ENCODE peak calls at places on chromosome 12, in ten cellular contexts. One of them, this sample, is unnamed.

GRCh38 chr12:88946377-88946997 is 366.2 kb upstream of the KITLG start:
- ATAC-seq in activated CD8-positive, alpha-beta T cell treated with anti-CD3 and anti-CD28 coated beads, Interleukin-2, amount 10 ng/mL, durations not matched to agents 7 days and 5 days: no peak
- ATAC-seq in activated B cell treated with CpG ODN at 0.5 μM for 24 hours: no peak
- ATAC-seq in left lung: peak
- ATAC-seq in RWPE2: no peak
- ATAC-seq in Right ventricle myocardium inferior: peak
- ATAC-seq in SK-N-SH treated with all-trans-retinoic acid at 6 μM for 48 hours: peak
- ATAC-seq in activated CD4-positive, alpha-beta T cell treated with anti-CD3 and anti-CD28 coated beads for 36 hours: no peak
- ATAC-seq in effector memory CD8-positive, alpha-beta T cell: no peak
- ATAC-seq in naive B cell: no peak
- ATAC-seq in this sample: peak

GRCh38 chr12:72271401-72271740 is 799 bp upstream of the TRHDE start:
- ATAC-seq in naive B cell: no peak
- ATAC-seq in effector memory CD8-positive, alpha-beta T cell: no peak
- ATAC-seq in activated CD4-positive, alpha-beta T cell treated with anti-CD3 and anti-CD28 coated beads for 36 hours: no peak
- ATAC-seq in activated B cell treated with CpG ODN at 0.5 μM for 24 hours: no peak
- ATAC-seq in SK-N-SH treated with all-trans-retinoic acid at 6 μM for 48 hours: peak
- ATAC-seq in Right ventricle myocardium inferior: peak
- ATAC-seq in left lung: peak
- ATAC-seq in activated CD8-positive, alpha-beta T cell treated with anti-CD3 and anti-CD28 coated beads, Interleukin-2, amount 10 ng/mL, durations not matched to agents 7 days and 5 days: no peak
- ATAC-seq in RWPE2: peak
- ATAC-seq in this sample: no peak

GRCh38 chr12:100528044-100528443 is 45.4 kb upstream of the GAS2L3 start:
- ATAC-seq in activated CD8-positive, alpha-beta T cell treated with anti-CD3 and anti-CD28 coated beads, Interleukin-2, amount 10 ng/mL, durations not matched to agents 7 days and 5 days: no peak
- ATAC-seq in activated CD4-positive, alpha-beta T cell treated with anti-CD3 and anti-CD28 coated beads for 36 hours: no peak
- ATAC-seq in Right ventricle myocardium inferior: no peak
- ATAC-seq in RWPE2: no peak
- ATAC-seq in activated B cell treated with CpG ODN at 0.5 μM for 24 hours: no peak
- ATAC-seq in naive B cell: no peak
- ATAC-seq in SK-N-SH treated with all-trans-retinoic acid at 6 μM for 48 hours: no peak
- ATAC-seq in effector memory CD8-positive, alpha-beta T cell: no peak
- ATAC-seq in left lung: no peak
- ATAC-seq in this sample: no peak

GRCh38 chr12:75642226-75642625 is 130.8 kb upstream of the KRR1 start:
- ATAC-seq in effector memory CD8-positive, alpha-beta T cell: no peak
- ATAC-seq in left lung: no peak
- ATAC-seq in activated CD4-positive, alpha-beta T cell treated with anti-CD3 and anti-CD28 coated beads for 36 hours: no peak
- ATAC-seq in naive B cell: no peak
- ATAC-seq in RWPE2: no peak
- ATAC-seq in activated CD8-positive, alpha-beta T cell treated with anti-CD3 and anti-CD28 coated beads, Interleukin-2, amount 10 ng/mL, durations not matched to agents 7 days and 5 days: no peak
- ATAC-seq in SK-N-SH treated with all-trans-retinoic acid at 6 μM for 48 hours: no peak
- ATAC-seq in activated B cell treated with CpG ODN at 0.5 μM for 24 hours: no peak
- ATAC-seq in Right ventricle myocardium inferior: no peak
- ATAC-seq in this sample: no peak

GRCh38 chr12:47881826-47882427 is 22.9 kb downstream of the VDR start:
- ATAC-seq in SK-N-SH treated with all-trans-retinoic acid at 6 μM for 48 hours: peak
- ATAC-seq in left lung: peak
- ATAC-seq in Right ventricle myocardium inferior: no peak
- ATAC-seq in naive B cell: no peak
- ATAC-seq in activated B cell treated with CpG ODN at 0.5 μM for 24 hours: no peak
- ATAC-seq in RWPE2: peak
- ATAC-seq in activated CD4-positive, alpha-beta T cell treated with anti-CD3 and anti-CD28 coated beads for 36 hours: no peak
- ATAC-seq in activated CD8-positive, alpha-beta T cell treated with anti-CD3 and anti-CD28 coated beads, Interleukin-2, amount 10 ng/mL, durations not matched to agents 7 days and 5 days: no peak
- ATAC-seq in effector memory CD8-positive, alpha-beta T cell: no peak
- ATAC-seq in this sample: peak

GRCh38 chr12:123200414-123200813 is 32.5 kb downstream of the MPHOSPH9 start:
- ATAC-seq in activated CD8-positive, alpha-beta T cell treated with anti-CD3 and anti-CD28 coated beads, Interleukin-2, amount 10 ng/mL, durations not matched to agents 7 days and 5 days: peak
- ATAC-seq in RWPE2: no peak
- ATAC-seq in left lung: no peak
- ATAC-seq in SK-N-SH treated with all-trans-retinoic acid at 6 μM for 48 hours: no peak
- ATAC-seq in Right ventricle myocardium inferior: no peak
- ATAC-seq in effector memory CD8-positive, alpha-beta T cell: no peak
- ATAC-seq in naive B cell: no peak
- ATAC-seq in activated CD4-positive, alpha-beta T cell treated with anti-CD3 and anti-CD28 coated beads for 36 hours: peak
- ATAC-seq in activated B cell treated with CpG ODN at 0.5 μM for 24 hours: no peak
- ATAC-seq in this sample: no peak

GRCh38 chr12:129790331-129790730 is 113.5 kb downstream of the TMEM132D start:
- ATAC-seq in activated CD8-positive, alpha-beta T cell treated with anti-CD3 and anti-CD28 coated beads, Interleukin-2, amount 10 ng/mL, durations not matched to agents 7 days and 5 days: no peak
- ATAC-seq in Right ventricle myocardium inferior: no peak
- ATAC-seq in effector memory CD8-positive, alpha-beta T cell: no peak
- ATAC-seq in RWPE2: no peak
- ATAC-seq in left lung: no peak
- ATAC-seq in naive B cell: no peak
- ATAC-seq in activated CD4-positive, alpha-beta T cell treated with anti-CD3 and anti-CD28 coated beads for 36 hours: no peak
- ATAC-seq in SK-N-SH treated with all-trans-retinoic acid at 6 μM for 48 hours: no peak
- ATAC-seq in activated B cell treated with CpG ODN at 0.5 μM for 24 hours: no peak
- ATAC-seq in this sample: no peak

GRCh38 chr12:108823804-108824203 is 33.6 kb downstream of the SSH1 start:
- ATAC-seq in effector memory CD8-positive, alpha-beta T cell: no peak
- ATAC-seq in activated CD4-positive, alpha-beta T cell treated with anti-CD3 and anti-CD28 coated beads for 36 hours: no peak
- ATAC-seq in naive B cell: no peak
- ATAC-seq in RWPE2: no peak
- ATAC-seq in left lung: no peak
- ATAC-seq in activated CD8-positive, alpha-beta T cell treated with anti-CD3 and anti-CD28 coated beads, Interleukin-2, amount 10 ng/mL, durations not matched to agents 7 days and 5 days: no peak
- ATAC-seq in Right ventricle myocardium inferior: no peak
- ATAC-seq in SK-N-SH treated with all-trans-retinoic acid at 6 μM for 48 hours: no peak
- ATAC-seq in activated B cell treated with CpG ODN at 0.5 μM for 24 hours: no peak
- ATAC-seq in this sample: no peak

GRCh38 chr12:91778091-91778819 is 367.4 kb downstream of the BTG1 start:
- ATAC-seq in RWPE2: no peak
- ATAC-seq in naive B cell: peak
- ATAC-seq in activated CD4-positive, alpha-beta T cell treated with anti-CD3 and anti-CD28 coated beads for 36 hours: peak
- ATAC-seq in left lung: peak
- ATAC-seq in activated B cell treated with CpG ODN at 0.5 μM for 24 hours: peak
- ATAC-seq in SK-N-SH treated with all-trans-retinoic acid at 6 μM for 48 hours: peak
- ATAC-seq in Right ventricle myocardium inferior: no peak
- ATAC-seq in effector memory CD8-positive, alpha-beta T cell: peak
- ATAC-seq in activated CD8-positive, alpha-beta T cell treated with anti-CD3 and anti-CD28 coated beads, Interleukin-2, amount 10 ng/mL, durations not matched to agents 7 days and 5 days: peak
- ATAC-seq in this sample: peak

GRCh38 chr12:29858270-29858786 is 74.6 kb upstream of the TMTC1 start:
- ATAC-seq in left lung: no peak
- ATAC-seq in activated CD8-positive, alpha-beta T cell treated with anti-CD3 and anti-CD28 coated beads, Interleukin-2, amount 10 ng/mL, durations not matched to agents 7 days and 5 days: no peak
- ATAC-seq in activated CD4-positive, alpha-beta T cell treated with anti-CD3 and anti-CD28 coated beads for 36 hours: no peak
- ATAC-seq in activated B cell treated with CpG ODN at 0.5 μM for 24 hours: no peak
- ATAC-seq in naive B cell: no peak
- ATAC-seq in SK-N-SH treated with all-trans-retinoic acid at 6 μM for 48 hours: no peak
- ATAC-seq in effector memory CD8-positive, alpha-beta T cell: no peak
- ATAC-seq in RWPE2: no peak
- ATAC-seq in Right ventricle myocardium inferior: peak
- ATAC-seq in this sample: no peak

GRCh38 chr12:121214855-121215745 is 5.2 kb downstream of the P2RX4 start:
- ATAC-seq in naive B cell: no peak
- ATAC-seq in activated B cell treated with CpG ODN at 0.5 μM for 24 hours: no peak
- ATAC-seq in left lung: peak
- ATAC-seq in SK-N-SH treated with all-trans-retinoic acid at 6 μM for 48 hours: peak
- ATAC-seq in effector memory CD8-positive, alpha-beta T cell: peak
- ATAC-seq in RWPE2: peak
- ATAC-seq in Right ventricle myocardium inferior: peak
- ATAC-seq in activated CD4-positive, alpha-beta T cell treated with anti-CD3 and anti-CD28 coated beads for 36 hours: peak
- ATAC-seq in activated CD8-positive, alpha-beta T cell treated with anti-CD3 and anti-CD28 coated beads, Interleukin-2, amount 10 ng/mL, durations not matched to agents 7 days and 5 days: no peak
- ATAC-seq in this sample: peak

GRCh38 chr12:109492371-109492770 is 14.9 kb downstream of the UBE3B start:
- ATAC-seq in naive B cell: no peak
- ATAC-seq in left lung: no peak
- ATAC-seq in activated B cell treated with CpG ODN at 0.5 μM for 24 hours: no peak
- ATAC-seq in RWPE2: no peak
- ATAC-seq in Right ventricle myocardium inferior: no peak
- ATAC-seq in activated CD4-positive, alpha-beta T cell treated with anti-CD3 and anti-CD28 coated beads for 36 hours: no peak
- ATAC-seq in effector memory CD8-positive, alpha-beta T cell: no peak
- ATAC-seq in activated CD8-positive, alpha-beta T cell treated with anti-CD3 and anti-CD28 coated beads, Interleukin-2, amount 10 ng/mL, durations not matched to agents 7 days and 5 days: no peak
- ATAC-seq in SK-N-SH treated with all-trans-retinoic acid at 6 μM for 48 hours: no peak
- ATAC-seq in this sample: no peak

GRCh38 chr12:11667159-11667558 is 17.7 kb downstream of the ETV6 start:
- ATAC-seq in RWPE2: no peak
- ATAC-seq in activated CD8-positive, alpha-beta T cell treated with anti-CD3 and anti-CD28 coated beads, Interleukin-2, amount 10 ng/mL, durations not matched to agents 7 days and 5 days: no peak
- ATAC-seq in SK-N-SH treated with all-trans-retinoic acid at 6 μM for 48 hours: no peak
- ATAC-seq in activated CD4-positive, alpha-beta T cell treated with anti-CD3 and anti-CD28 coated beads for 36 hours: no peak
- ATAC-seq in effector memory CD8-positive, alpha-beta T cell: no peak
- ATAC-seq in activated B cell treated with CpG ODN at 0.5 μM for 24 hours: no peak
- ATAC-seq in left lung: peak
- ATAC-seq in naive B cell: peak
- ATAC-seq in Right ventricle myocardium inferior: no peak
- ATAC-seq in this sample: no peak

GRCh38 chr12:21296751-21297406 is 37.8 kb downstream of the SLCO1A2 start:
- ATAC-seq in effector memory CD8-positive, alpha-beta T cell: peak
- ATAC-seq in activated CD4-positive, alpha-beta T cell treated with anti-CD3 and anti-CD28 coated beads for 36 hours: no peak
- ATAC-seq in SK-N-SH treated with all-trans-retinoic acid at 6 μM for 48 hours: peak
- ATAC-seq in naive B cell: no peak
- ATAC-seq in left lung: peak
- ATAC-seq in activated CD8-positive, alpha-beta T cell treated with anti-CD3 and anti-CD28 coated beads, Interleukin-2, amount 10 ng/mL, durations not matched to agents 7 days and 5 days: no peak
- ATAC-seq in activated B cell treated with CpG ODN at 0.5 μM for 24 hours: no peak
- ATAC-seq in Right ventricle myocardium inferior: no peak
- ATAC-seq in RWPE2: no peak
- ATAC-seq in this sample: no peak

GRCh38 chr12:4289334-4289878 is 15.8 kb downstream of the CCND2 start:
- ATAC-seq in Right ventricle myocardium inferior: peak
- ATAC-seq in effector memory CD8-positive, alpha-beta T cell: no peak
- ATAC-seq in naive B cell: peak
- ATAC-seq in RWPE2: no peak
- ATAC-seq in activated CD4-positive, alpha-beta T cell treated with anti-CD3 and anti-CD28 coated beads for 36 hours: no peak
- ATAC-seq in left lung: peak
- ATAC-seq in SK-N-SH treated with all-trans-retinoic acid at 6 μM for 48 hours: no peak
- ATAC-seq in activated B cell treated with CpG ODN at 0.5 μM for 24 hours: no peak
- ATAC-seq in activated CD8-positive, alpha-beta T cell treated with anti-CD3 and anti-CD28 coated beads, Interleukin-2, amount 10 ng/mL, durations not matched to agents 7 days and 5 days: no peak
- ATAC-seq in this sample: peak

This sample was measured in gastroesophageal sphincter.